ENCODE peak calls at places on chromosomes 7 and 10, in six cellular contexts. One of them, this sample, is unnamed.
A peak's percentile ranks its signal among the peaks of the same experiment; 100 is the strongest.

GRCh38 chr7:48084727-48085432 is 4.2 kb upstream of the UPP1 start:
- DNase-seq in NCI-H2029 treated with DMSO at 0.1 percent for 48 hours: no peak
- DNase-seq in HFF-Myc: peak; percentile 94
- DNase-seq in fibroblast of the conjunctiva: peak; percentile 96
- DNase-seq in GM13976: peak; percentile 83
- DNase-seq in activated CD4-positive, alpha-beta T cell treated with anti-CD3 and anti-CD28 coated beads, Interleukin-2, amount 50 U/mL, for 4 hours: peak; percentile 62
- DNase-seq in this sample: peak; percentile 96

GRCh38 chr10:4337581-4337980 is 488.4 kb upstream of the AKR1E2 start:
- DNase-seq in NCI-H2029 treated with DMSO at 0.1 percent for 48 hours: no peak
- DNase-seq in HFF-Myc: no peak
- DNase-seq in fibroblast of the conjunctiva: no peak
- DNase-seq in GM13976: no peak
- DNase-seq in activated CD4-positive, alpha-beta T cell treated with anti-CD3 and anti-CD28 coated beads, Interleukin-2, amount 50 U/mL, for 4 hours: no peak
- DNase-seq in this sample: no peak

GRCh38 chr10:75408512-75408881 is 6.9 kb upstream of the ZNF503 start:
- DNase-seq in NCI-H2029 treated with DMSO at 0.1 percent for 48 hours: no peak
- DNase-seq in HFF-Myc: no peak
- DNase-seq in fibroblast of the conjunctiva: no peak
- DNase-seq in GM13976: no peak
- DNase-seq in activated CD4-positive, alpha-beta T cell treated with anti-CD3 and anti-CD28 coated beads, Interleukin-2, amount 50 U/mL, for 4 hours: no peak
- DNase-seq in this sample: no peak

GRCh38 chr7:130957140-130957513 is 223.1 kb upstream of the KLF14 start:
- DNase-seq in NCI-H2029 treated with DMSO at 0.1 percent for 48 hours: no peak
- DNase-seq in HFF-Myc: no peak
- DNase-seq in fibroblast of the conjunctiva: no peak
- DNase-seq in GM13976: no peak
- DNase-seq in activated CD4-positive, alpha-beta T cell treated with anti-CD3 and anti-CD28 coated beads, Interleukin-2, amount 50 U/mL, for 4 hours: no peak
- DNase-seq in this sample: no peak

GRCh38 chr7:49396194-49396593 is 377.2 kb upstream of the VWC2 start:
- DNase-seq in NCI-H2029 treated with DMSO at 0.1 percent for 48 hours: no peak
- DNase-seq in HFF-Myc: no peak
- DNase-seq in fibroblast of the conjunctiva: no peak
- DNase-seq in GM13976: no peak
- DNase-seq in activated CD4-positive, alpha-beta T cell treated with anti-CD3 and anti-CD28 coated beads, Interleukin-2, amount 50 U/mL, for 4 hours: no peak
- DNase-seq in this sample: no peak

GRCh38 chr10:85100495-85100894 is 772.1 kb downstream of the CCSER2 start:
- DNase-seq in NCI-H2029 treated with DMSO at 0.1 percent for 48 hours: no peak
- DNase-seq in HFF-Myc: no peak
- DNase-seq in fibroblast of the conjunctiva: no peak
- DNase-seq in GM13976: no peak
- DNase-seq in activated CD4-positive, alpha-beta T cell treated with anti-CD3 and anti-CD28 coated beads, Interleukin-2, amount 50 U/mL, for 4 hours: no peak
- DNase-seq in this sample: no peak

GRCh38 chr7:158097511-158098124 is 490.0 kb downstream of the PTPRN2 start:
- DNase-seq in NCI-H2029 treated with DMSO at 0.1 percent for 48 hours: no peak
- DNase-seq in HFF-Myc: no peak
- DNase-seq in fibroblast of the conjunctiva: no peak
- DNase-seq in GM13976: no peak
- DNase-seq in activated CD4-positive, alpha-beta T cell treated with anti-CD3 and anti-CD28 coated beads, Interleukin-2, amount 50 U/mL, for 4 hours: no peak
- DNase-seq in this sample: no peak

GRCh38 chr10:5746197-5746596 is 61.6 kb downstream of the TASOR2 start:
- DNase-seq in NCI-H2029 treated with DMSO at 0.1 percent for 48 hours: peak; percentile 34
- DNase-seq in HFF-Myc: no peak
- DNase-seq in fibroblast of the conjunctiva: no peak
- DNase-seq in GM13976: no peak
- DNase-seq in activated CD4-positive, alpha-beta T cell treated with anti-CD3 and anti-CD28 coated beads, Interleukin-2, amount 50 U/mL, for 4 hours: no peak
- DNase-seq in this sample: no peak

GRCh38 chr10:28661035-28661434 is 16.3 kb upstream of the BAMBI start:
- DNase-seq in NCI-H2029 treated with DMSO at 0.1 percent for 48 hours: no peak
- DNase-seq in HFF-Myc: peak; percentile 26
- DNase-seq in fibroblast of the conjunctiva: peak; percentile 67
- DNase-seq in GM13976: no peak
- DNase-seq in activated CD4-positive, alpha-beta T cell treated with anti-CD3 and anti-CD28 coated beads, Interleukin-2, amount 50 U/mL, for 4 hours: no peak
- DNase-seq in this sample: no peak

GRCh38 chr7:13715534-13715933 is 273.9 kb downstream of the ETV1 start:
- DNase-seq in NCI-H2029 treated with DMSO at 0.1 percent for 48 hours: no peak
- DNase-seq in HFF-Myc: no peak
- DNase-seq in fibroblast of the conjunctiva: no peak
- DNase-seq in GM13976: no peak
- DNase-seq in activated CD4-positive, alpha-beta T cell treated with anti-CD3 and anti-CD28 coated beads, Interleukin-2, amount 50 U/mL, for 4 hours: no peak
- DNase-seq in this sample: no peak

GRCh38 chr10:91349381-91349780 is 60.8 kb upstream of the HECTD2 start:
- DNase-seq in NCI-H2029 treated with DMSO at 0.1 percent for 48 hours: no peak
- DNase-seq in HFF-Myc: no peak
- DNase-seq in fibroblast of the conjunctiva: peak; percentile 67
- DNase-seq in GM13976: no peak
- DNase-seq in activated CD4-positive, alpha-beta T cell treated with anti-CD3 and anti-CD28 coated beads, Interleukin-2, amount 50 U/mL, for 4 hours: no peak
- DNase-seq in this sample: peak; percentile 68

GRCh38 chr10:92844746-92845145 is 3.6 kb upstream of the EXOC6 start:
- DNase-seq in NCI-H2029 treated with DMSO at 0.1 percent for 48 hours: no peak
- DNase-seq in HFF-Myc: no peak
- DNase-seq in fibroblast of the conjunctiva: no peak
- DNase-seq in GM13976: no peak
- DNase-seq in activated CD4-positive, alpha-beta T cell treated with anti-CD3 and anti-CD28 coated beads, Interleukin-2, amount 50 U/mL, for 4 hours: no peak
- DNase-seq in this sample: no peak

GRCh38 chr10:83723080-83723479 is 416.2 kb upstream of the GHITM start:
- DNase-seq in NCI-H2029 treated with DMSO at 0.1 percent for 48 hours: no peak
- DNase-seq in HFF-Myc: no peak
- DNase-seq in fibroblast of the conjunctiva: no peak
- DNase-seq in GM13976: no peak
- DNase-seq in activated CD4-positive, alpha-beta T cell treated with anti-CD3 and anti-CD28 coated beads, Interleukin-2, amount 50 U/mL, for 4 hours: no peak
- DNase-seq in this sample: no peak

This sample was measured in smooth muscle cell of the brain vasculature.